ENCODE peak calls at places on chromosomes 11 and 22, in seven cellular contexts. B is stimulated activated CD4-positive, alpha-beta T cell treated with anti-CD3 and anti-CD28 coated beads, Interleukin-4, amount 100 ng/mL, for 1 hour; A is GM04503; N is substantia nigra; F is stimulated activated naive CD8-positive, alpha-beta T cell treated with anti-CD3 and anti-CD28 coated beads, Interleukin-15, Interleukin-2, amounts not matched to agents 100 U/mL and 50 U/mL, for 24 hours; O is amniotic epithelial cell; X is activated naive CD8-positive, alpha-beta T cell treated with anti-CD3 and anti-CD28 coated beads, Interleukin-2, amount 10 ng/mL, durations not matched to agents 7 days and 5 days. K is an unnamed sample.

GRCh38 chr11:74195828-74196227 is 24.7 kb downstream of the PPME1 start:
- DNase-seq in B (no peak), A (no peak), N (no peak), F (no peak), O (no peak), X (no peak), K (no peak)

GRCh38 chr11:28697920-28698827 is 590.0 kb downstream of the METTL15 start:
- DNase-seq in B (peak; percentile 3), A (no peak), N (peak; percentile 31), F (peak; percentile 49), O (peak; percentile 65), X (peak; percentile 22), K (no peak)

GRCh38 chr22:44363980-44364749 is 51.4 kb upstream of the SHISAL1 start:
- DNase-seq in B (no peak), A (no peak), N (no peak), F (no peak), O (no peak), X (no peak), K (no peak)

GRCh38 chr11:120510406-120511115 is 987 bp upstream of the GRIK4 start:
- DNase-seq in B (no peak), A (no peak), N (no peak), F (no peak), O (no peak), X (no peak), K (no peak)

GRCh38 chr11:64146036-64146943 is 19.6 kb downstream of the MACROD1 start:
- DNase-seq in B (peak; percentile 59), A (no peak), N (peak; percentile 39), F (peak; percentile 70), O (peak; percentile 20), X (peak; percentile 76), K (no peak)

GRCh38 chr11:85854557-85855340 is 434 bp upstream of the CCDC83 start:
- DNase-seq in B (peak; percentile 89), A (no peak), N (peak; percentile 86), F (peak; percentile 94), O (peak; percentile 87), X (peak; percentile 97), K (peak; percentile 49)

GRCh38 chr22:37930270-37930951 is 23.0 kb downstream of the C22orf23 start:
- DNase-seq in B (no peak), A (no peak), N (peak; percentile 45), F (no peak), O (peak; percentile 21), X (no peak), K (no peak)

GRCh38 chr22:24685804-24686203 is 82.8 kb downstream of the GGT1 start:
- DNase-seq in B (no peak), A (no peak), N (peak; percentile 13), F (no peak), O (no peak), X (no peak), K (no peak)

GRCh38 chr11:65982824-65983588 is 19.0 kb downstream of the EIF1AD start:
- DNase-seq in B (no peak), A (no peak), N (no peak), F (no peak), O (no peak), X (no peak), K (no peak)

GRCh38 chr11:62654297-62654696 is 1.2 kb upstream of the INTS5 start:
- DNase-seq in B (no peak), A (no peak), N (no peak), F (no peak), O (no peak), X (no peak), K (no peak)

GRCh38 chr22:46256358-46256958 is 6.4 kb upstream of the CDPF1 start:
- DNase-seq in B (no peak), A (no peak), N (no peak), F (no peak), O (peak; percentile 91), X (no peak), K (no peak)

GRCh38 chr11:101617735-101618332 is 34.0 kb upstream of the TRPC6 start:
- DNase-seq in B (no peak), A (no peak), N (no peak), F (no peak), O (no peak), X (no peak), K (no peak)

GRCh38 chr22:23064381-23065068 is 5.8 kb upstream of the GNAZ start:
- DNase-seq in B (no peak), A (no peak), N (no peak), F (no peak), O (no peak), X (peak; percentile 9), K (no peak)

GRCh38 chr11:20315800-20316199 is 47.7 kb upstream of the HTATIP2 start:
- DNase-seq in B (no peak), A (no peak), N (no peak), F (no peak), O (no peak), X (no peak), K (no peak)

GRCh38 chr11:66288138-66288865 is 641 bp downstream of the YIF1A start:
- DNase-seq in B (no peak), A (no peak), N (no peak), F (no peak), O (peak; percentile 21), X (no peak), K (no peak)

GRCh38 chr11:94295534-94295933 is 8.8 kb upstream of the IZUMO1R start:
- DNase-seq in B (no peak), A (no peak), N (no peak), F (no peak), O (peak; percentile 29), X (no peak), K (no peak)

GRCh38 chr22:36212896-36213295 is 11.3 kb upstream of the APOL4 start:
- DNase-seq in B (no peak), A (no peak), N (no peak), F (no peak), O (no peak), X (no peak), K (no peak)

GRCh38 chr22:50314455-50315288 is 7.2 kb upstream of the PLXNB2 start:
- DNase-seq in B (peak; percentile 75), A (no peak), N (no peak), F (peak; percentile 85), O (no peak), X (peak; percentile 83), K (no peak)

K was measured in GOT3.